ENCODE peak calls at places on chromosomes 5 and 9, in five cellular contexts. U is esophagus squamous epithelium, R is endothelial cell of umbilical vein, Q is progenitor cell of endocrine pancreas, E is AG04450. L is an unnamed sample.

GRCh38 chr5:115372121-115372520 is 75.7 kb upstream of the CCDC112 start:
- DNase-seq in Q (no peak), E (no peak), R (no peak), U (no peak), L (no peak)

GRCh38 chr9:102642651-102643050 is 352.5 kb upstream of the CYLC2 start:
- DNase-seq in U (no peak), R (no peak), Q (no peak), E (no peak), L (no peak)

GRCh38 chr5:62282951-62283446 is 23.0 kb upstream of the KIF2A start:
- DNase-seq in E (no peak), Q (no peak), R (no peak), U (no peak), L (no peak)

GRCh38 chr5:113293068-113293571 is 141.7 kb downstream of the TSSK1B start:
- DNase-seq in Q (no peak), R (peak; percentile 64), U (no peak), E (no peak), L (peak; percentile 7)

GRCh38 chr5:961002-961710 is 47.4 kb upstream of the NKD2 start:
- DNase-seq in Q (no peak), E (no peak), U (no peak), R (no peak), L (no peak)

GRCh38 chr9:18060304-18060934 is 413.5 kb upstream of the ADAMTSL1 start:
- DNase-seq in E (no peak), Q (no peak), R (no peak), U (no peak), L (no peak)

GRCh38 chr9:76321185-76321828 is 72.9 kb downstream of the RFK start:
- DNase-seq in R (peak; percentile 87), E (peak; percentile 51), Q (no peak), U (no peak), L (no peak)

GRCh38 chr5:3709058-3709723 is 113.6 kb downstream of the IRX1 start:
- DNase-seq in Q (no peak), E (no peak), R (no peak), U (no peak), L (no peak)

GRCh38 chr9:134618823-134619454 is 22.7 kb upstream of the COL5A1 start:
- DNase-seq in E (no peak), Q (no peak), R (no peak), U (no peak), L (no peak)

GRCh38 chr9:35563791-35564197 is 41.3 kb upstream of the TESK1 start:
- DNase-seq in Q (peak; percentile 34), R (peak; percentile 40), E (no peak), U (no peak), L (peak; percentile 57)

GRCh38 chr5:65395526-65396155 is 86.1 kb downstream of the ADAMTS6 start:
- DNase-seq in U (no peak), Q (no peak), R (peak; percentile 73), E (no peak), L (no peak)

GRCh38 chr5:178150977-178151734 is 2.5 kb downstream of the NHP2 start:
- DNase-seq in R (no peak), E (no peak), U (no peak), Q (no peak), L (no peak)

GRCh38 chr5:159467666-159468065 is 137.4 kb upstream of the IL12B start:
- DNase-seq in Q (no peak), U (no peak), E (no peak), R (no peak), L (no peak)

GRCh38 chr5:135329913-135330797 is 68.9 kb downstream of the MACROH2A1 start:
- DNase-seq in R (no peak), U (no peak), Q (no peak), E (no peak), L (no peak)

GRCh38 chr5:65925094-65925600 is 1.2 kb upstream of the ERBIN start:
- DNase-seq in Q (no peak), U (peak; percentile 36), R (peak; percentile 84), E (peak; percentile 26), L (no peak)

GRCh38 chr5:15521349-15521937 is 21.5 kb downstream of the FBXL7 start:
- DNase-seq in E (no peak), U (no peak), R (no peak), Q (no peak), L (no peak)

GRCh38 chr5:168669668-168670378 is 90.7 kb upstream of the PANK3 start:
- DNase-seq in R (no peak), E (no peak), Q (no peak), U (no peak), L (no peak)

GRCh38 chr5:135238622-135239460 is 160.2 kb downstream of the MACROH2A1 start:
- DNase-seq in Q (no peak), E (no peak), U (no peak), R (no peak), L (peak; percentile 53)

GRCh38 chr5:142325677-142326479 is 1.1 kb upstream of the SPRY4 start:
- DNase-seq in R (peak; percentile 19), E (no peak), U (no peak), Q (peak; percentile 43), L (peak; percentile 69)

GRCh38 chr9:99873531-99873930 is 32.9 kb upstream of the STX17 start:
- DNase-seq in Q (no peak), U (no peak), R (no peak), E (peak; percentile 11), L (no peak)

DNA sequence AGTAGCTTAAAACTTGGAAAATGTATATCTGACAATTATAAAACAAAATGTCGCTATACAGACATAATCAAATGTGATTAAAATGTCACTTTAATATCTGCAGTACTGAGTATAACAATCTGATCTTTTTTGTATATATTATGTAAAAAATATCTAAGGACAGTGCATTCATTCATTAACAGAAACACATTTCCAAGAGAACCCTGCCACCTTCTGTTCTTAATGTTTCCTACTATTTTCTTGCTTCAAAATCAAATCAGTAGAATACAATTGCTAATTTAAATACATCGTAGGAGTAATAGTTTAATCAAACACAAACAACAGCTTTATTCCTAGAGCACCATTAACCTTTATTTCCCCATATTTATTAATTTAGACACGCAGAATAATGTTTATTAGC is 142.6 kb upstream of the ST8SIA4 start:
- DNase-seq in E (no peak), R (peak; percentile 55), U (no peak), Q (no peak), L (no peak)
- TF ChIP-seq CTCF in E (peak; percentile 6), R (no peak), U (no peak), Q (no peak), L (no peak)

DNA sequence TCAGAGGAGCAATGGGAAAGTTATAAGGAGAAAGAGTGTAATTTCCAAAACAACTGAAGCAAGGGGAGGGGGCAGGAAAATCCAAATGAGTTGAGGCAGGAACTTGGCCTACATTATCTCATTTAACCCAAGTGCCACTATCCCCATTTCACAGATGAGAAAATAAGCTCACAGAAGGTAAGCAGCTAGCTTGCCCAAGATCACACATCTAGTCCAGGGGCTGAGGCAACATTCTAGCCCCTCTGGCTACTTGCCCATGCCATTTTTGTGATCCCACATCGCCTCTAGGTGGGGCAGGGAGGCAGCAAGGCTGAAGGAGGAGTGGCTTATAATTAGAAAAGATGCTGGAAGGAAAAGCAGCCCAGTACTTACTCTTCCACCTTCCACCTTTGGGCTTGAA is 2.6 kb upstream of the PSIP1 start:
- DNase-seq in R (no peak), Q (no peak), E (no peak), U (no peak), L (no peak)
- TF ChIP-seq CTCF in R (no peak), Q (peak; percentile 12), E (peak; percentile 33), U (no peak), L (no peak)

GRCh38 chr5:170100051-170100943 is 5.4 kb upstream of the FOXI1 start:
- DNase-seq in E (peak; percentile 61), U (peak; percentile 2), Q (peak; percentile 77), R (peak; percentile 80), L (peak; percentile 85)
- TF ChIP-seq CTCF in E (peak; percentile 70), U (peak; percentile 59), Q (peak; percentile 80), R (peak; percentile 71), L (peak; percentile 69)

DNA sequence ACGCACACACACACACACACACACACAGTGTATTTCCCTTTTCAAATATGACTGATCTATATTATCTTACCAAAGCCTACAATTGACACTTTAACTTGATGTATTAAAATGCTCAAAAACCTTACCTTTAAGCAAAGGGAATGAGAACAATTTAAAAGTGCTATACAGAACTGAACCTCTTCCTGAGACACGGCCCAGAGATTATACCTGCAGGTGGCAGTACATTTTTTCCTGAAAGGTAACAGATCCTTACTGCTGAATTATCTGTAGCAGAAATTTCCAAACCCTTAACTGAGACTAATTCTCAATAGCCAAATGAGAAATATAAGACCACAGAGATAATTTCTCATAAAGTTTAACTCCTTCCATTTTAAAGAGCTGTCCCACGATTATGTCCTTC is 91.1 kb downstream of the MYO10 start:
- DNase-seq in Q (no peak), R (no peak), U (no peak), E (no peak), L (no peak)
- TF ChIP-seq CTCF in Q (peak; percentile 29), R (no peak), U (peak; percentile 15), E (no peak), L (no peak)

DNA sequence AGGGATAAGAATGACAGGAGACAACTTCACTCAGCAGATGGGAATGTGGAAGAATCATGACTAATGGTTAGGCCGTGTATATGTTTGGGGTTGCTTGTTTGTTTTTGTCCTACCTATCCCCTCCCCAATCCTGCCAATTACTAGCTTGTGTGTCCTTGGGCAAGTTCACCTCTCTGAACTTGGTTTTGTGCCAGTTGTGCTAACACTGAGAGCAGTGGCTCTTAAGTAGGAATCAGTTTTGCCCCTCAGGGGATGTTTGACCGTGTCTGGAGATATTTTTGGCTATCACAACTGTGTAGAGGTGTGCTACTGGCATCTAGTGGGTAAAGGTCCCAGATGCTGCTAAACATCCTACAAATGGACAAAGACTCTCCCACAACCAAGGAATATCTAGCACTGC is 287.0 kb downstream of the DMRT2 start:
- DNase-seq in E (no peak), U (no peak), Q (no peak), R (no peak), L (no peak)
- TF ChIP-seq CTCF in E (no peak), U (no peak), Q (no peak), R (no peak), L (no peak)

DNA sequence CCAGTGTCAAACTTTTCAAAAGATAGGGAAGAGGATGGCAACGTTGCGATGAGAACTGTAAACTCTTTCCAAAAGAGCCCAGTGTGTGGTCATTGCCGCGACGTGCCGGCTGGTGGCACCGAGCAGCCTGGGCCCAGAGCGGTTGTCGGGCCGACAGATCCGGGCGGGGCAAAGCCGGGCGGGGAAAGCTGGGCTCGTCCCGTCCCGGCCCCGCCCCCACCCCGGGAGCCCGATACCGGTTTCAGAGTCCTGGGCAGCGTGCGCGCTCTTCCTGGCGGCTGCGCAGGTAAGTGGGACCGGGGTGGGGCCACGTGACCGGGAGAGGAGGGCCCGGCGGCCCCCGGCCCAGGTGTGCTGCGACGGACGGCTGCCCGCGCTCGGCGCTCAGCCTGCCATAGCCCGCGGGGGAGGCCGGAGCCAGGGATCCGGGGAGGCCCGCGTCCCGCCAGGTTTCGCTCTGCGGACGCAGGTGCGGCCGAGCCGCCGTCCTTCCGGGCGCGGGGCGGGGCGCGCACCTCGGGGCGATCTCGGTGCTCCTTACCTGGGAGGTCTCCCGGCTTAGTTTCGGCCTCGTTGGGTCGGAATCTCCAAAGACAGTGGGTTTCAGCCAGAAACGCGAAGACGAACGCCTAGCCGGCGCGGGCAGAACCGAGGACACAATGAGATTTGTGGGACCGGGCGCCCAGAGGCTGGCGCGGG is at the start of gene MARVELD2:
- DNase-seq in E (no peak), Q (peak; percentile 86), U (no peak), R (peak; percentile 63), L (peak; percentile 80)
- TF ChIP-seq CTCF in E (peak; percentile 33), Q (peak; percentile 56), U (peak; percentile 45), R (peak; percentile 26), L (no peak)